ENCODE peak calls at places on chromosomes 5 and 9, in eight cellular contexts. R is stimulated activated CD8-positive, alpha-beta memory T cell treated with anti-CD3 and anti-CD28 coated beads, Interleukin-2, amount 100 ng/mL, for 1 hour; N is astrocyte; A is GM03348; S is NCI-H748 treated with DMSO at 0.1 percent for 48 hours; U is AML-193; Y is iris pigment epithelial cell; E is activated CD4-positive, alpha-beta T cell treated with anti-CD3 and anti-CD28 coated beads for 24 hours. O is an unnamed sample.

GRCh38 chr9:2622361-2623045 is 916 bp downstream of the VLDLR start:
- DNase-seq in S (no peak), R (no peak), A (peak), E (no peak), U (no peak), N (no peak), Y (peak), O (no peak)

GRCh38 chr9:16281707-16282106 is 588.8 kb downstream of the BNC2 start:
- DNase-seq in S (no peak), U (no peak), Y (no peak), R (no peak), A (no peak), E (no peak), N (no peak), O (no peak)

GRCh38 chr5:163453705-163454104 is 6.2 kb downstream of the NUDCD2 start:
- DNase-seq in N (no peak), U (no peak), Y (peak), E (no peak), S (no peak), R (no peak), A (peak), O (no peak)

GRCh38 chr5:80837679-80838078 is 122.5 kb upstream of the RASGRF2 start:
- DNase-seq in R (no peak), A (no peak), U (no peak), S (no peak), E (no peak), N (no peak), Y (no peak), O (no peak)

GRCh38 chr9:121498150-121498486 is 1.5 kb downstream of the GGTA1 start:
- DNase-seq in Y (peak), R (no peak), A (peak), N (peak), E (peak), U (peak), S (peak), O (peak)

GRCh38 chr5:67154518-67155206 is 41.9 kb downstream of the CD180 start:
- DNase-seq in N (no peak), A (no peak), R (no peak), U (no peak), Y (no peak), E (no peak), S (no peak), O (no peak)

GRCh38 chr5:4924581-4924980 is 215.5 kb upstream of the ADAMTS16 start:
- DNase-seq in Y (peak), S (no peak), E (no peak), U (no peak), N (peak), A (no peak), R (no peak), O (no peak)

GRCh38 chr5:62460578-62460983 is 48.0 kb downstream of the IPO11 start:
- DNase-seq in S (peak), A (peak), N (peak), E (no peak), R (no peak), U (peak), Y (peak), O (peak)

GRCh38 chr9:70168521-70168920 is 90.3 kb upstream of the SMC5 start:
- DNase-seq in A (no peak), N (no peak), S (no peak), E (no peak), R (no peak), Y (no peak), U (no peak), O (no peak)

GRCh38 chr9:31868830-31869229 is 515.6 kb upstream of the ACO1 start:
- DNase-seq in A (no peak), N (no peak), E (no peak), R (no peak), U (no peak), S (no peak), Y (no peak), O (no peak)

GRCh38 chr9:36450110-36450732 is 50.2 kb upstream of the RNF38 start:
- DNase-seq in N (no peak), A (peak), E (no peak), U (peak), R (no peak), Y (peak), S (peak), O (peak)

GRCh38 chr5:66540078-66540477 is 56.1 kb upstream of the MAST4 start:
- DNase-seq in U (no peak), A (no peak), E (no peak), N (peak), R (no peak), Y (no peak), S (no peak), O (no peak)

GRCh38 chr5:6377582-6378127 is 692 bp downstream of the MED10 start:
- DNase-seq in S (no peak), Y (no peak), U (no peak), E (no peak), N (no peak), R (no peak), A (no peak), O (no peak)

GRCh38 chr9:124355032-124355940 is 60.0 kb downstream of the PSMB7 start:
- DNase-seq in N (no peak), S (no peak), E (no peak), U (no peak), R (no peak), Y (no peak), A (no peak), O (no peak)

O was measured in Kasumi-1.